ENCODE peak calls at places on chromosomes 1 and 21, in four cellular contexts. B is endodermal cell, E is stomach, V is cardiac muscle cell. K is an unnamed sample. For H3K4me1, the result is how much of the 10 kb centered on the place peaks cover.

GRCh38 chr1:224582041-224582440 is 34.1 kb upstream of the CNIH3 start:
- DNase-seq in B (no peak), E (no peak), V (no peak), K (no peak)

GRCh38 chr1:23548704-23549143 is 10.6 kb downstream of the ID3 start:
- DNase-seq in B (peak), E (no peak), V (no peak), K (no peak)

GRCh38 chr1:101697057-101697456 is 299.7 kb downstream of the OLFM3 start:
- DNase-seq in B (no peak), E (no peak), V (no peak), K (no peak)

GRCh38 chr1:20705356-20705755 is 12.5 kb downstream of the KIF17 start:
- DNase-seq in B (no peak), E (no peak), V (no peak), K (no peak)

GRCh38 chr1:53088616-53089300 is 26.7 kb downstream of the PODN start:
- DNase-seq in B (no peak), E (no peak), V (no peak), K (no peak)

GRCh38 chr1:183103141-183103540 is 79.9 kb downstream of the LAMC1 start:
- DNase-seq in B (no peak), E (no peak), V (peak), K (no peak)

GRCh38 chr1:167043752-167044488 is 46.3 kb downstream of the GPA33 start:
- DNase-seq in B (peak), E (peak), V (no peak), K (peak)

GRCh38 chr1:42335809-42336518 is 929 bp upstream of the FOXJ3 start:
- DNase-seq in B (no peak), E (peak), V (no peak), K (no peak)

GRCh38 chr1:8396912-8397406 is 79.0 kb downstream of the SLC45A1 start:
- DNase-seq in B (no peak), E (no peak), V (peak), K (no peak)

GRCh38 chr1:212162635-212163034 is 122.6 kb upstream of the PPP2R5A start:
- DNase-seq in B (no peak), E (peak), V (no peak), K (peak)

GRCh38 chr21:34726627-34727337 is 58.0 kb downstream of the CLIC6 start:
- DNase-seq in B (no peak), E (no peak), V (no peak), K (no peak)

GRCh38 chr1:221778535-221779142 is 36.8 kb upstream of the DUSP10 start:
- DNase-seq in B (no peak), E (no peak), V (no peak), K (no peak)

GRCh38 chr1:78071696-78072095 is 25.9 kb downstream of the GIPC2 start:
- DNase-seq in B (no peak), E (no peak), V (no peak), K (no peak)

GRCh38 chr1:177631770-177632169 is 338.1 kb downstream of the SEC16B start:
- DNase-seq in B (no peak), E (no peak), V (no peak), K (no peak)

GRCh38 chr1:245622332-245623014 is 467.7 kb downstream of the KIF26B start:
- DNase-seq in B (peak), E (no peak), V (no peak), K (no peak)

GRCh38 chr1:94903318-94904009 is 23.4 kb downstream of the CNN3 start:
- DNase-seq in B (peak), E (no peak), V (no peak), K (no peak)

GRCh38 chr1:65958561-65959350 is 166.1 kb downstream of the PDE4B start:
- DNase-seq in B (no peak), E (no peak), V (peak), K (peak)

GRCh38 chr1:107874221-107874620 is 90.8 kb downstream of the VAV3 start:
- DNase-seq in B (no peak), E (no peak), V (no peak), K (no peak)
- H3K4me1 ChIP-seq in B (under half), E (under half), V (under half), K (under half)

DNA sequence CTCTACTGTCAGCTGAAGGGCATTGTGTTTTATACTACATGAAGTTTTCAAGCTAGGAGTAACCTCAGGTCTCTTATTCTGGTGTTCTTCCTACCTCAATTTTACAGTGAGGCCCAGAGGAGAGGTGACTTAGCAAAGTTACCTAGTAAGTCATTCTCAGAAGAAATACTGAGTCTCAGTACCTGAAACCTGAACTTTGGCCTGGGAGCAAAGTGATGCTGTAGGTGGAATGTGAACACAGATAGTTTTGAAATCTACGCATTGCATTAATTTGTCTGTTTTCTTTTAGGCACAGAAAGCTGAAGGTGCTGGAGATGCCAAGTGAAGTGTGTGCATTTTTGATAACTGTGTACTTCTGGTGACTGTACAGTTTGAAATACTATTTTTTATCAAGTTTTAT is 2.6 kb downstream of the HMGN2 start:
- DNase-seq in B (no peak), E (no peak), V (no peak), K (no peak)
- H3K4me1 ChIP-seq in B (under half), E (under half), V (under half), K (under half)

GRCh38 chr1:181099152-181100014 is 10.9 kb downstream of the IER5 start:
- DNase-seq in B (no peak), E (no peak), V (no peak), K (no peak)

GRCh38 chr1:181101581-181102226 is 13.2 kb downstream of the IER5 start:
- DNase-seq in B (peak), E (no peak), V (no peak), K (no peak)

GRCh38 chr1:181100015-181100905 is 11.8 kb downstream of the IER5 start:
- DNase-seq in B (peak), E (no peak), V (no peak), K (no peak)

GRCh38 chr1:181102841-181103240 is 14.3 kb downstream of the IER5 start:
- DNase-seq in B (no peak), E (no peak), V (no peak), K (no peak)

DNA sequence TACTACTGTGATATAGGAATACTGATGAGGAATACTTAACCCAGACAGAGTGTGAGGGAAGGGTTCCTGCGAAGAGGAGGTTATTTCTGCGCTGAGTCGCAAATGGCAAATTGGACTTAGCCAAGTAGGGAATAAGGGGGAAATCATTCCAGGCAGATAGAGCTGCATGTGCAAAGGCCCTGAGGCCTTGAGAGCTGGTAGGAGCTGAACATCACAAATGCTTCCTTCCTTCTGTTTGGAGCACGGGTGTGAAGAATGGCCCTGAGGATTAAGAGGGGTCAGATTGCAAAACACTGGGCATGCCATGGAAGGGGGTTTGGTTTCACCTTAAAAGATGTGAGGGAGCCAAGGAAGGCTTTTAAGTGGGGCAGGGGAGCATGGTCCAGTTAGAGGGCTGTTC is 12.4 kb downstream of the IER5 start:
- DNase-seq in B (no peak), E (no peak), V (no peak), K (no peak)
- H3K4me1 ChIP-seq in B (under half), E (under half), V (under half), K (under half)

GRCh38 chr21:26119906-26120305 is 50.7 kb downstream of the APP start:
- DNase-seq in B (no peak), E (no peak), V (no peak), K (no peak)
- H3K4me1 ChIP-seq in B (under half), E (half or more), V (under half), K (under half)

DNA sequence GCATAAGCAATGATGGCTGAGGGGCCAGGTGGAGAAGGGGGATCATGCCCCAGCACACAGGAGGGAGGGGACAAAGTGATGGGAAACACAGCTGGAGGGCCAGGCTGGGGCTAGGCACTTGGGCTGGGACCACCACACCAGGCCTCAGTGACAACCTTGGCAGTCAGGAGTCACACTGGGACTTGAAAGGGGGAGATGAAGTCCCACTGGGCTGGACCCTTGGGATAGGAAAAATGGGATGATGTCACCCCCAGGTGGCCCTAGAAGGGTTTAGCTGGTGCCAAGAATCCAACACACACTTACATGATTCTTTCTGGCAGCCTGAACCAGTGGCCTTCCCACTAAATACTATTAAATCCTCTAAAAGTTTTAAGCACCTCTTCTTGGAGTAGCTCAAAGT is 17.1 kb downstream of the ZBTB17 start:
- DNase-seq in B (no peak), E (no peak), V (no peak), K (no peak)
- H3K4me1 ChIP-seq in B (under half), E (half or more), V (half or more), K (under half)

GRCh38 chr1:29599826-29600225 is 363.5 kb downstream of the PTPRU start:
- DNase-seq in B (peak), E (no peak), V (no peak), K (no peak)
- H3K4me1 ChIP-seq in B (under half), E (under half), V (under half), K (under half)

K was measured in mucosa of descending colon.